ENCODE peak calls at places on chromosomes 2 and 18, in four cellular contexts. One of them, this sample, is unnamed.
A peak's percentile ranks its signal among the peaks of the same experiment; 100 is the strongest.

GRCh38 chr2:173652731-173653426 is 298.2 kb downstream of the CDCA7 start:
- DNase-seq in tibial nerve: no peak
- DNase-seq in breast epithelium: no peak
- DNase-seq in spleen: no peak
- DNase-seq in this sample: no peak

GRCh38 chr2:74917702-74918619 is 40.5 kb upstream of the POLE4 start:
- DNase-seq in tibial nerve: no peak
- DNase-seq in breast epithelium: no peak
- DNase-seq in spleen: no peak
- DNase-seq in this sample: no peak

GRCh38 chr2:144521702-144522101 is 1.8 kb upstream of the ZEB2 start:
- DNase-seq in spleen: no peak
- DNase-seq in breast epithelium: no peak
- DNase-seq in tibial nerve: no peak
- DNase-seq in this sample: no peak

GRCh38 chr2:149767516-149767974 is 180.0 kb upstream of the MMADHC start:
- DNase-seq in spleen: no peak
- DNase-seq in breast epithelium: no peak
- DNase-seq in tibial nerve: no peak
- DNase-seq in this sample: no peak

GRCh38 chr18:46242185-46242584 is 138.0 kb downstream of the HAUS1 start:
- DNase-seq in tibial nerve: no peak
- DNase-seq in spleen: no peak
- DNase-seq in breast epithelium: no peak
- DNase-seq in this sample: no peak

GRCh38 chr2:182831097-182831496 is 35.3 kb downstream of the FRZB start:
- DNase-seq in spleen: no peak
- DNase-seq in breast epithelium: no peak
- DNase-seq in tibial nerve: no peak
- DNase-seq in this sample: no peak

GRCh38 chr2:162574615-162575452 is 230.9 kb downstream of the GCA start:
- DNase-seq in spleen: no peak
- DNase-seq in tibial nerve: no peak
- DNase-seq in breast epithelium: no peak
- DNase-seq in this sample: no peak

GRCh38 chr2:28274911-28275685 is 117.6 kb upstream of the FOSL2 start:
- DNase-seq in tibial nerve: no peak
- DNase-seq in spleen: no peak
- DNase-seq in breast epithelium: no peak
- DNase-seq in this sample: no peak

GRCh38 chr2:152861349-152861942 is 143.0 kb downstream of the ARL6IP6 start:
- DNase-seq in tibial nerve: no peak
- DNase-seq in breast epithelium: no peak
- DNase-seq in spleen: no peak
- DNase-seq in this sample: no peak

GRCh38 chr18:48909721-48910120 is 41.0 kb downstream of the SMAD7 start:
- DNase-seq in spleen: no peak
- DNase-seq in breast epithelium: no peak
- DNase-seq in tibial nerve: no peak
- DNase-seq in this sample: no peak

GRCh38 chr2:124877065-124877671 is 852.1 kb downstream of the CNTNAP5 start:
- DNase-seq in breast epithelium: no peak
- DNase-seq in spleen: no peak
- DNase-seq in tibial nerve: no peak
- DNase-seq in this sample: no peak

GRCh38 chr2:63432373-63432772 is 155.9 kb downstream of the WDPCP start:
- DNase-seq in tibial nerve: no peak
- DNase-seq in breast epithelium: no peak
- DNase-seq in spleen: no peak
- DNase-seq in this sample: no peak

GRCh38 chr2:152050345-152050744 is 48.5 kb downstream of the CACNB4 start:
- DNase-seq in breast epithelium: no peak
- DNase-seq in spleen: no peak
- DNase-seq in tibial nerve: no peak
- DNase-seq in this sample: no peak

GRCh38 chr2:143705108-143705686 is 576.0 kb downstream of the ARHGAP15 start:
- DNase-seq in spleen: no peak
- DNase-seq in breast epithelium: no peak
- DNase-seq in tibial nerve: no peak
- DNase-seq in this sample: no peak

GRCh38 chr18:77102246-77103040 is 30.1 kb downstream of the MBP start:
- DNase-seq in tibial nerve: no peak
- DNase-seq in spleen: no peak
- DNase-seq in breast epithelium: no peak
- DNase-seq in this sample: no peak

GRCh38 chr2:215931256-215931903 is 82.0 kb downstream of the MREG start:
- DNase-seq in breast epithelium: no peak
- DNase-seq in spleen: no peak
- DNase-seq in tibial nerve: peak; percentile 39
- DNase-seq in this sample: peak; percentile 29

GRCh38 chr2:215465246-215465645 is 29.4 kb upstream of the FN1 start:
- DNase-seq in breast epithelium: no peak
- DNase-seq in tibial nerve: no peak
- DNase-seq in spleen: no peak
- DNase-seq in this sample: no peak

GRCh38 chr2:92073815-92074548 is 2797.2 kb upstream of the TEKT4 start:
- DNase-seq in breast epithelium: no peak
- DNase-seq in tibial nerve: no peak
- DNase-seq in spleen: no peak
- DNase-seq in this sample: no peak

GRCh38 chr2:178072383-178073301 is at the start of gene PDE11A:
- DNase-seq in spleen: peak; percentile 81
- DNase-seq in tibial nerve: peak; percentile 33
- DNase-seq in breast epithelium: peak; percentile 87
- DNase-seq in this sample: no peak

GRCh38 chr2:235406420-235406819 is 87.4 kb upstream of the AGAP1 start:
- DNase-seq in tibial nerve: no peak
- DNase-seq in spleen: no peak
- DNase-seq in breast epithelium: peak; percentile 72
- DNase-seq in this sample: no peak

GRCh38 chr2:18171191-18172139 is 293.0 kb downstream of the KCNS3 start:
- DNase-seq in tibial nerve: no peak
- DNase-seq in breast epithelium: no peak
- DNase-seq in spleen: no peak
- DNase-seq in this sample: no peak

GRCh38 chr2:224894356-224894755 is 147.9 kb downstream of the DOCK10 start:
- DNase-seq in tibial nerve: no peak
- DNase-seq in spleen: no peak
- DNase-seq in breast epithelium: no peak
- DNase-seq in this sample: no peak

GRCh38 chr18:43692291-43692690 is 415.0 kb upstream of the SYT4 start:
- DNase-seq in tibial nerve: no peak
- DNase-seq in spleen: no peak
- DNase-seq in breast epithelium: no peak
- DNase-seq in this sample: no peak

DNA sequence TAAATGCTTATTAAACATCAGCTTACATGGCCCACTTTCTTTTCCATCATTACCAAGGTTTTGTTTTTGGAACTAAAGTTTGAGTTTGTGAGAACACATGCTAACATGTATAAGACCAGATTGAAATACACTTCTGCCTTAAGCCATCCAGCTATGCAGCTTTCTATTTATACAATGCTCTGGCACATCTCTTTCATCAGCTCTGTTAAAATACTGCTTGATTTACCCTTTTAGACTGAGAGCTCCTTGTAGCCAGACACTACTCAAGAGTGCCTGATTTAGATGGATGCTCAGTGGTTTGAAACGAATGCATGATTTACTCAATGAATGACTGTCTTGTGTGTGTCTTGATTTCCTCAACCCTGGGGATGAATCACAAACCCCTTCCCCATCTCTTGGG is 392.5 kb downstream of the THSD7B start:
- DNase-seq in tibial nerve: no peak
- DNase-seq in spleen: no peak
- DNase-seq in breast epithelium: no peak
- DNase-seq in this sample: no peak
- TF ChIP-seq CTCF in tibial nerve: no peak
- TF ChIP-seq CTCF in spleen: no peak
- TF ChIP-seq CTCF in breast epithelium: no peak
- TF ChIP-seq CTCF in this sample: no peak

DNA sequence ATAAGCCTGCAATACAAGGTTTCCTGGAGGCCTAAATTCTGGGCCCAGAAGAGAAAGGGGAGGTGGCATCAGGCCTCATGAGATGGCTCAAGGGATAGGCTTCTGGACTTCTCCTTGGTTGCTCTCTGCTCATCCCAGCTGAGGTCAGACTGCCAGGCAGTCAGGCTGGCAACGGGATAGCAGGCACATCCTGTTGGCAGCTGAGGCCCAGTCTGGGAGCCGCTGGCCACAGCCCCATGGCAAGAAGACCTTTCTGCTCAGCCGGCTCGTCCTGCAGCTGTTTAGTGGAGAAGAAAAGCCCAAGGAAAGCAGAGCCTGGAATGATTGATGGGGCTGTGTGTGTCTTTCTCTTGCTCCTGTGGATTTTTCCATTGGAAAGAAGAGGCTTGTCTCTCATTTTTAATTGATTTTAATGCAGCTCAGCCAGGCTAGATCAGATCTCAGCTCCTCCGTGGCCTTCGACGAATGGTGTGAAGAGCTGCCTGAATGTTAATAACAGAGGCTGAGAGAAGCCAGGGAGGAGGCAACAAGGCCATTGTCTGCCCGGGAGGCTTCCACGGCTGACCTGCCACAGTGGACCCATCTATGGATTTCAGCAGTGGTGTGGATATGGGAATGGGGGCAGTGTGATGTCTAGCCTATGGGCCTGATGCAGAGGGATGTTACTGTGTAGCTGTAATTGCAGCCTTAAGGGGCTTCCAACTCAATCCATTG is 99.5 kb downstream of the HS1BP3 start:
- DNase-seq in tibial nerve: no peak
- DNase-seq in breast epithelium: peak; percentile 76
- DNase-seq in spleen: peak; percentile 77
- DNase-seq in this sample: no peak
- H3K27ac ChIP-seq in tibial nerve: no peak overlapping the region
- H3K27ac ChIP-seq in breast epithelium: peak overlapping the region; percentile 34
- H3K27ac ChIP-seq in spleen: no peak overlapping the region
- H3K27ac ChIP-seq in this sample: no peak overlapping the region

DNA sequence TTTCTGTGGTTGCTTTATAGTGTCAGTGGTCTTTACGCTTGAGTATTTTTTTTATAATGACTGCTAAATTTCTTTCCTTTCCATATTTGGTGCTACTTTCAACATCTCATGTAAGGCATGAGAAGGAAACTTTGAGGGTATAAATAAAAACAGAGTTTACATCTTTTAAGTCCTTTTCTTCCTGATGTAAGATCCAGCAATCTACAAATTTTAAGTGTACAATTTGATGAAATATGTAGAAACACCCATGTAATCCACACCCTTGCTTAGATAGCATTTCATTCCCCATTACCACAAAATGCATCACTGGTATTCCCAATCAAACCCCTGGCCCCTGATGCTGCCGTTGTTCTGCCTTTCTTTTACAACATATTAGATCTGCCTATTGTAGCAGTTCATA is 769.1 kb downstream of the CCDC85A start:
- DNase-seq in breast epithelium: no peak
- DNase-seq in spleen: no peak
- DNase-seq in tibial nerve: no peak
- DNase-seq in this sample: no peak
- H3K9me3 ChIP-seq in breast epithelium: peaks cover 15% of the 10 kb centered on the region
- H3K9me3 ChIP-seq in spleen: peaks cover 6% of the 10 kb centered on the region
- H3K9me3 ChIP-seq in tibial nerve: no peaks in the 10 kb centered on the region
- H3K9me3 ChIP-seq in this sample: peaks cover 6% of the 10 kb centered on the region

GRCh38 chr2:186508263-186508662 is 22.2 kb downstream of the ZC3H15 start:
- DNase-seq in breast epithelium: no peak
- DNase-seq in spleen: no peak
- DNase-seq in tibial nerve: no peak
- DNase-seq in this sample: no peak

GRCh38 chr2:186498834-186499233 is 12.8 kb downstream of the ZC3H15 start:
- DNase-seq in spleen: no peak
- DNase-seq in breast epithelium: no peak
- DNase-seq in tibial nerve: no peak
- DNase-seq in this sample: no peak

GRCh38 chr2:186503827-186504606 is 18.0 kb downstream of the ZC3H15 start:
- DNase-seq in spleen: no peak
- DNase-seq in breast epithelium: no peak
- DNase-seq in tibial nerve: no peak
- DNase-seq in this sample: no peak
- TF ChIP-seq CTCF in spleen: no peak
- TF ChIP-seq CTCF in breast epithelium: peak; percentile 16
- TF ChIP-seq CTCF in tibial nerve: peak; percentile 52
- TF ChIP-seq CTCF in this sample: peak; percentile 78

DNA sequence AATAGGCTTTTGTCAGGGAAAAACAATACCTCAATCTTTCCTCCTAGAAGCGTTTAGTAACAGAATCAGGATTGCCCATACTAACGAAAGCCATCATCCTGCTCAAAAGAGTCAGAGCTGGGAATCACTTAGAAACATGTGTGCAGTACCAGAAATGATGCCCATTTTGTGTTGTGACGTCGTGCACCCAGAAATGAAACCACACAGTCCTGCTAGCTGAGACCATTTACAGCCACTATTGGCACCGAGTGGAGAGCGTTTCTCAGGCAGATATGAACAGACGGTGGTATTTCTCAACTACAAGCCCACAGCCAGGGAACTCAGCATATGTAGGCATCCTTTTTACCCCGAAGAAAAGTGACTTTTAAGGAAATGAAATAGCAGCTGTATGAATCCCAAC is 284.3 kb upstream of the LRATD1 start:
- DNase-seq in breast epithelium: no peak
- DNase-seq in spleen: no peak
- DNase-seq in tibial nerve: no peak
- DNase-seq in this sample: no peak
- H3K27ac ChIP-seq in breast epithelium: no peak overlapping the region
- H3K27ac ChIP-seq in spleen: no peak overlapping the region
- H3K27ac ChIP-seq in tibial nerve: no peak overlapping the region
- H3K27ac ChIP-seq in this sample: no peak overlapping the region

This sample was measured in CD4-positive, alpha-beta T cell.